ENCODE peak calls at places on chromosomes 2 and 18, in eight cellular contexts. Y, F, M, A, L, H, N and W are unnamed samples. For H3K36me3, the result is how much of the 10 kb centered on the place peaks cover.

GRCh38 chr2:157839162-157839801 is 36.8 kb downstream of the ACVR1 start:
- DNase-seq in H (no peak), L (no peak), M (no peak), F (no peak), A (no peak), Y (no peak), N (no peak), W (no peak)

GRCh38 chr2:102289129-102289528 is 22.2 kb upstream of the IL1RL1 start:
- DNase-seq in M (no peak), L (no peak), N (no peak), F (no peak), Y (no peak), A (no peak), H (no peak), W (no peak)

GRCh38 chr2:120405769-120406119 is 59.8 kb downstream of the INHBB start:
- DNase-seq in M (no peak), F (no peak), H (no peak), A (no peak), N (no peak), Y (no peak), L (no peak), W (peak)

GRCh38 chr2:76270356-76270755 is 559.6 kb upstream of the GCFC2 start:
- DNase-seq in M (no peak), H (no peak), N (no peak), Y (no peak), L (no peak), F (no peak), A (no peak), W (no peak)

GRCh38 chr18:47882641-47883040 is 47.8 kb downstream of the SMAD2 start:
- DNase-seq in Y (no peak), M (no peak), F (no peak), A (no peak), N (no peak), L (no peak), H (no peak), W (no peak)

GRCh38 chr2:241950413-241950863 is 80.9 kb downstream of the RTP5 start:
- DNase-seq in N (peak), L (peak), Y (no peak), F (no peak), H (no peak), M (no peak), A (no peak), W (no peak)

GRCh38 chr2:239154971-239155805 is 245.6 kb downstream of the HDAC4 start:
- DNase-seq in N (peak), H (no peak), M (no peak), L (no peak), Y (peak), A (peak), F (no peak), W (peak)

GRCh38 chr2:171475979-171476378 is 42.0 kb downstream of the DCAF17 start:
- DNase-seq in H (no peak), A (no peak), M (no peak), F (no peak), L (no peak), N (no peak), Y (no peak), W (no peak)

GRCh38 chr2:123195957-123196356 is 829.1 kb upstream of the CNTNAP5 start:
- DNase-seq in L (no peak), F (no peak), N (no peak), Y (no peak), A (no peak), H (no peak), M (no peak), W (no peak)
- TF ChIP-seq POLR2A in L (no peak), F (no peak), N (no peak), Y (no peak), A (no peak), H (no peak), M (no peak), W (no peak)

DNA sequence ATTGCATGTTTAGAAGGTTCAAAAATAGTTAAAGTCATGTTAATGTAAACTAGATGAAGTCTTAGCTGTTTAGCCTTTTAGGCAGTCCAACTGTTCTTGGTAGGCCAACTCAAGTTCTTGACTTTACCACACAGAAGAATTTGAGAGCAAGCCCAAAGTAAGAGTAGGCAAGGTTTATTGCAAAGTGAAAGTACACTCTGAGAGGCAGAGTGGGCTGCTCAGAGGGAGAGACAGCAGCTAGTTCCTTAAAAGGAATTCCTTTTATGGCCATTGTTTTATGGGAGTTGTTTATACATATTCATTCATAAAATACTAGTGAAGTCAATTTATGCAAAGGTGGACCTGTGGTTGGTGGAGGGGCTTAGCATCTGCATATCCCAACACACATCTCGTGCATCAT is 110.6 kb upstream of the GULP1 start:
- DNase-seq in H (no peak), F (no peak), M (no peak), Y (no peak), L (no peak), A (no peak), N (no peak), W (no peak)
- H3K4me3 ChIP-seq in H (no peak), F (no peak), M (no peak), Y (no peak), L (no peak), A (no peak), N (no peak), W (no peak)

GRCh38 chr2:28950941-28951630 is 30.0 kb upstream of the TOGARAM2 start:
- DNase-seq in N (no peak), L (no peak), M (no peak), H (no peak), F (no peak), Y (no peak), A (no peak), W (no peak)

GRCh38 chr2:28948160-28948559 is 32.9 kb upstream of the TOGARAM2 start:
- DNase-seq in N (no peak), M (no peak), F (no peak), A (no peak), Y (no peak), H (no peak), L (no peak), W (no peak)

GRCh38 chr2:28949617-28950305 is 31.3 kb upstream of the TOGARAM2 start:
- DNase-seq in N (no peak), M (no peak), L (no peak), F (no peak), H (no peak), A (no peak), Y (no peak), W (no peak)

GRCh38 chr2:28951910-28952805 is 28.9 kb upstream of the TOGARAM2 start:
- DNase-seq in A (no peak), M (no peak), F (no peak), L (no peak), Y (no peak), H (no peak), N (peak), W (peak)

DNA sequence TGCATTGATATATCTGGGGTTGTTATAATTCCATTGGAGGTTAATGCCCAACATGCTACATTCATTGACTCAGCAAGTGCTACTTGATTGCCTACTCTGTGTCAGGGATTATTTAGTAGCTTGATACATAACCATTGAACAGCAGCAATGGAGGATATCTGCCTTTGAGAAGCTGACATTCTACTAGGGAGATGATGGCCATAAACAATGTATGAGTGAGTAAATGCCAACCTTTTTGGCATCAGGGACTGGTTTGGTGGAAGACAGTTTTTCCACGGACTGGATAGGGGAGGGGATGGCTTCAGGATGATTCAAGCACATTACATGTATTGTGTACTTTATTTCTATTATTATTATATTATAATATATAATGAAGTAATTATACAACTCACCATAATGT is 31.9 kb upstream of the TOGARAM2 start:
- DNase-seq in L (no peak), M (no peak), F (no peak), Y (no peak), H (no peak), N (no peak), A (no peak), W (no peak)
- H3K36me3 ChIP-seq in L (under half), M (under half), F (under half), Y (under half), H (half or more), N (half or more), A (under half), W (under half)

DNA sequence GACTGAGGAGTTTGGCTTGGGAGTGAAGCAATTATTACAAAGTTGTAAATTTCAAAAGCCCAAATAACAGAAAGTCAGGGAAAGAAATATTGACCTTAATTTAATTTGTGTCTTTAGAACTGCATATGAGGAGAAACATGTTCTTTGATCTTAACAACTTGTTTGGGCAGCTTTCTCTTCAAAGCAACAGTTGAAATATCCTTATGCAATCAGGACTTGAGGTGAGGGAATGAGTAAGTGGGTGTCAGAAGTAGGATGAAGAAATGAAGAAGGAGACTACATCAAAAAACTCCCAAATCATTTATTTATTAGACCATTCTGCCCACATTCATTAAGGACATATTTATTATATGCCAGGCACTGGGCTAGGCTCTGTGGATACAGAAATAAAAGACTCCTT is 129.4 kb downstream of the GCA start:
- DNase-seq in A (no peak), H (no peak), F (no peak), N (no peak), Y (no peak), M (no peak), L (no peak), W (no peak)
- TF ChIP-seq POLR2A in A (no peak), H (no peak), F (no peak), N (no peak), Y (no peak), M (no peak), L (no peak), W (no peak)

DNA sequence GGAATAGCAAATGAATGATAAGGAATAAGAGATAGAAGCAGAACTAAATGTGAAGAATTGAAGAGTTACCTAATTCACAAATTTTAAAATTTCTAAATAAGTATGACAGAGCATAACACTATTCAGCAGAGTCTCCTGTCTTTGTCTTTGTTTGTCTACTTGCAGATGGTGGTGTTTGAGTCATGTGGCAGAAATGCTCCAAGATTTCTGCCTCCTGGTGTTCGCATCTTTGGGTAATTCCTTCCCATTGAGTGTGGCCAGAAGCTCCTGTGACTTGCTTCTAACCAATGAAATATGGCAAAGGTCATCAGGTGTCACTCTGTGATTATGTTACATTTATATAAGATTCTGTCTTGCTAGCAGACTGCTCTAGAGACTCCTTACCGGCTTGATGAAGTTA is 45.6 kb upstream of the GALNT3 start:
- DNase-seq in H (no peak), Y (no peak), N (no peak), F (no peak), L (no peak), A (no peak), M (no peak), W (no peak)
- H3K4me3 ChIP-seq in H (no peak), Y (no peak), N (no peak), F (no peak), L (no peak), A (no peak), M (no peak), W (no peak)